ENCODE peak calls at places on chromosomes 4 and X, in ten cellular contexts. B is spleen; T is stimulated activated CD4-positive, alpha-beta T cell treated with anti-CD3 and anti-CD28 coated beads, TNF-alpha, amount 100 ng/mL, for 1 hour; P is T-helper 22 cell; V is lower lobe of right lung; U is astrocyte of the spinal cord; G is NCI-H748 treated with DMSO at 0.1 percent for 48 hours; J is nucleus accumbens; Q is nephron progenitor cell; S is GM10248. N is an unnamed sample.

GRCh38 chr4:56907009-56907408 is 691 bp upstream of the REST start:
- DNase-seq in B (peak; percentile 84), T (no peak), P (no peak), V (no peak), U (no peak), G (no peak), J (no peak), Q (peak; percentile 23), S (no peak), N (peak; percentile 58)

GRCh38 chrX:107878106-107878505 is 52.4 kb downstream of the MID2 start:
- DNase-seq in B (no peak), T (no peak), P (no peak), V (no peak), U (no peak), G (no peak), J (no peak), Q (no peak), S (no peak), N (no peak)

GRCh38 chr4:38504396-38504715 is 159.6 kb upstream of the KLF3 start:
- DNase-seq in B (no peak), T (no peak), P (no peak), V (no peak), U (no peak), G (no peak), J (no peak), Q (no peak), S (no peak), N (no peak)

GRCh38 chr4:7423801-7424552 is 10.8 kb downstream of the PSAPL1 start:
- DNase-seq in B (peak; percentile 71), T (no peak), P (no peak), V (peak; percentile 35), U (no peak), G (no peak), J (no peak), Q (no peak), S (no peak), N (no peak)

GRCh38 chr4:85833311-85833710 is 358.4 kb downstream of the ARHGAP24 start:
- DNase-seq in B (no peak), T (no peak), P (no peak), V (no peak), U (no peak), G (no peak), J (no peak), Q (no peak), S (no peak), N (no peak)

GRCh38 chr4:754221-755120 is 48.8 kb downstream of the PCGF3 start:
- DNase-seq in B (no peak), T (no peak), P (no peak), V (peak; percentile 40), U (no peak), G (no peak), J (no peak), Q (no peak), S (no peak), N (no peak)

GRCh38 chr4:168612435-168613139 is 115.7 kb downstream of the PALLD start:
- DNase-seq in B (no peak), T (no peak), P (no peak), V (no peak), U (peak; percentile 82), G (no peak), J (no peak), Q (no peak), S (no peak), N (no peak)

GRCh38 chr4:154222875-154223274 is 268.7 kb downstream of the DCHS2 start:
- DNase-seq in B (no peak), T (no peak), P (no peak), V (no peak), U (no peak), G (no peak), J (no peak), Q (no peak), S (no peak), N (no peak)

GRCh38 chr4:165382640-165383039 is 3.8 kb downstream of the CPE start:
- DNase-seq in B (no peak), T (no peak), P (no peak), V (no peak), U (no peak), G (no peak), J (no peak), Q (no peak), S (no peak), N (no peak)

GRCh38 chrX:150984164-150984824 is 1.2 kb downstream of the HMGB3 start:
- DNase-seq in B (no peak), T (no peak), P (no peak), V (no peak), U (no peak), G (no peak), J (no peak), Q (peak; percentile 30), S (no peak), N (no peak)

GRCh38 chr4:73912191-73912590 is 43.0 kb downstream of the CXCL1 start:
- DNase-seq in B (no peak), T (no peak), P (no peak), V (no peak), U (no peak), G (no peak), J (no peak), Q (no peak), S (no peak), N (no peak)

GRCh38 chrX:19303216-19303880 is 40.4 kb upstream of the PDHA1 start:
- DNase-seq in B (no peak), T (no peak), P (no peak), V (no peak), U (peak; percentile 14), G (no peak), J (no peak), Q (no peak), S (no peak), N (no peak)

GRCh38 chr4:128979934-128980333 is 113.4 kb downstream of the SCLT1 start:
- DNase-seq in B (no peak), T (no peak), P (no peak), V (no peak), U (peak; percentile 82), G (no peak), J (no peak), Q (no peak), S (no peak), N (no peak)

GRCh38 chrX:53918697-53919096 is 125.6 kb downstream of the PHF8 start:
- DNase-seq in B (no peak), T (no peak), P (no peak), V (no peak), U (no peak), G (no peak), J (no peak), Q (no peak), S (no peak), N (no peak)

GRCh38 chr4:157172011-157172410 is 48.5 kb upstream of the GRIA2 start:
- DNase-seq in B (no peak), T (no peak), P (no peak), V (no peak), U (peak; percentile 45), G (no peak), J (no peak), Q (no peak), S (no peak), N (no peak)

GRCh38 chr4:38190717-38191178 is 230.6 kb downstream of the PTTG2 start:
- DNase-seq in B (no peak), T (no peak), P (no peak), V (no peak), U (peak; percentile 74), G (no peak), J (no peak), Q (peak; percentile 18), S (no peak), N (no peak)

N was measured in activated CD8-positive, alpha-beta memory T cell treated with anti-CD3 and anti-CD28 coated beads for 24 hours.